ENCODE peak calls at places on chromosomes 11 and 22, in seven cellular contexts. K is stimulated activated CD4-positive, alpha-beta T cell treated with anti-CD3 and anti-CD28 coated beads, Interleukin-1b, Interleukin-23, amount 100 ng/mL, for 48 hours; A is GM12864; R is CD4-positive, alpha-beta T cell; E is MCF 10A; V is AML-193; C is GM12878. J is an unnamed sample.

GRCh38 chr11:20933086-20933485 is 263.7 kb downstream of the NELL1 start:
- DNase-seq in K (no peak), R (no peak), V (no peak), E (no peak), C (no peak), A (no peak), J (no peak)

GRCh38 chr11:59263225-59263894 is 50.6 kb upstream of the MPEG1 start:
- DNase-seq in A (no peak), E (peak; percentile 27), V (no peak), R (peak; percentile 18), C (no peak), K (no peak), J (no peak)

GRCh38 chr11:47060807-47061206 is 115.9 kb downstream of the ARFGAP2 start:
- DNase-seq in K (no peak), C (no peak), A (no peak), V (peak; percentile 42), R (no peak), E (no peak), J (no peak)

GRCh38 chr11:115184901-115185300 is 319.3 kb downstream of the CADM1 start:
- DNase-seq in A (no peak), E (no peak), V (no peak), K (no peak), R (no peak), C (no peak), J (no peak)

GRCh38 chr11:12057299-12057980 is 49.0 kb upstream of the DKK3 start:
- DNase-seq in A (no peak), E (no peak), V (no peak), C (no peak), R (no peak), K (no peak), J (no peak)

GRCh38 chr11:94241896-94242295 is 62.5 kb upstream of the IZUMO1R start:
- DNase-seq in R (no peak), K (no peak), E (no peak), C (no peak), V (no peak), A (no peak), J (no peak)

GRCh38 chr11:84780689-84781293 is 846.4 kb downstream of the DLG2 start:
- DNase-seq in K (no peak), E (peak; percentile 24), C (no peak), V (peak; percentile 8), A (no peak), R (no peak), J (no peak)

GRCh38 chr22:25692965-25693565 is 48.9 kb upstream of the MYO18B start:
- DNase-seq in V (no peak), E (no peak), C (no peak), K (no peak), R (no peak), A (no peak), J (no peak)

GRCh38 chr11:75425422-75425821 is 7.6 kb downstream of the KLHL35 start:
- DNase-seq in R (no peak), V (no peak), E (no peak), K (no peak), C (no peak), A (no peak), J (no peak)

GRCh38 chr11:64661146-64661545 is 61.9 kb downstream of the NRXN2 start:
- DNase-seq in C (no peak), E (no peak), R (no peak), V (no peak), K (no peak), A (no peak), J (no peak)

GRCh38 chr11:114892381-114893197 is 214.3 kb downstream of the NXPE2 start:
- DNase-seq in R (no peak), A (no peak), E (peak; percentile 28), C (no peak), K (no peak), V (peak; percentile 1), J (no peak)

GRCh38 chr22:19103881-19104821 is 18.1 kb downstream of the DGCR2 start:
- DNase-seq in V (no peak), A (no peak), K (no peak), C (no peak), R (no peak), E (no peak), J (no peak)

GRCh38 chr11:102824541-102824940 is 18.9 kb downstream of the MMP3 start:
- DNase-seq in E (peak; percentile 51), V (no peak), C (no peak), R (no peak), A (no peak), K (no peak), J (no peak)

GRCh38 chr11:115715371-115715770 is 211.2 kb upstream of the CADM1 start:
- DNase-seq in R (no peak), E (no peak), K (no peak), V (no peak), C (no peak), A (no peak), J (no peak)

GRCh38 chr11:44224867-44225501 is 85.0 kb downstream of the ALX4 start:
- DNase-seq in C (no peak), K (no peak), R (no peak), V (no peak), E (no peak), A (no peak), J (no peak)

GRCh38 chr22:31680764-31681624 is 19.0 kb upstream of the PISD start:
- DNase-seq in A (no peak), C (no peak), K (no peak), E (peak; percentile 46), V (no peak), R (no peak), J (no peak)

GRCh38 chr11:119405986-119406385 is 17.0 kb downstream of the THY1 start:
- DNase-seq in C (no peak), V (no peak), K (no peak), A (no peak), R (no peak), E (no peak), J (no peak)

GRCh38 chr22:46761017-46761416 is 1.4 kb upstream of the TBC1D22A start:
- DNase-seq in C (no peak), A (no peak), K (no peak), V (no peak), R (no peak), E (no peak), J (no peak)

GRCh38 chr22:46996595-46997310 is 234.3 kb downstream of the TBC1D22A start:
- DNase-seq in E (peak; percentile 8), A (no peak), R (no peak), V (no peak), C (no peak), K (no peak), J (no peak)

GRCh38 chr11:27718346-27718852 is 18.1 kb upstream of the BDNF start:
- DNase-seq in V (no peak), E (peak; percentile 89), A (no peak), R (no peak), K (no peak), C (no peak), J (no peak)

GRCh38 chr11:112748713-112749481 is 212.3 kb upstream of the NCAM1 start:
- DNase-seq in A (no peak), E (no peak), V (no peak), R (no peak), C (no peak), K (no peak), J (no peak)

GRCh38 chr11:76266701-76267100 is 60.4 kb upstream of the WNT11 start:
- DNase-seq in R (no peak), A (no peak), V (no peak), E (no peak), K (no peak), C (no peak), J (no peak)

GRCh38 chr11:12640355-12640754 is 33.9 kb upstream of the TEAD1 start:
- DNase-seq in E (no peak), R (no peak), C (no peak), V (no peak), A (no peak), K (no peak), J (no peak)

GRCh38 chr11:1760351-1761109 is 3.2 kb downstream of the CTSD start:
- DNase-seq in C (no peak), R (no peak), K (no peak), A (no peak), E (no peak), V (peak; percentile 54), J (no peak)

GRCh38 chr11:120352405-120352804 is 16.2 kb downstream of the ARHGEF12 start:
- DNase-seq in E (no peak), V (no peak), C (no peak), K (no peak), R (no peak), A (no peak), J (no peak)

GRCh38 chr11:1817511-1817910 is 17.3 kb upstream of the SYT8 start:
- DNase-seq in E (no peak), C (no peak), A (no peak), K (no peak), R (no peak), V (no peak), J (no peak)

GRCh38 chr11:119650251-119650650 is 78.7 kb downstream of the NECTIN1 start:
- DNase-seq in A (no peak), R (no peak), V (no peak), C (no peak), K (no peak), E (peak; percentile 40), J (no peak)

GRCh38 chr11:130890039-130890745 is 26.1 kb downstream of the SNX19 start:
- DNase-seq in C (no peak), K (no peak), V (no peak), E (no peak), R (no peak), A (no peak), J (no peak)

GRCh38 chr22:35215993-35216392 is 41.3 kb upstream of the HMGXB4 start:
- DNase-seq in C (no peak), V (no peak), K (no peak), A (no peak), R (no peak), E (no peak), J (no peak)

GRCh38 chr11:12715131-12715530 is 40.9 kb downstream of the TEAD1 start:
- DNase-seq in E (no peak), A (no peak), V (no peak), K (no peak), C (no peak), R (no peak), J (no peak)

GRCh38 chr11:128039140-128040021 is 548.0 kb downstream of the ETS1 start:
- DNase-seq in R (peak; percentile 76), V (peak; percentile 98), A (peak; percentile 12), C (no peak), K (peak; percentile 84), E (peak; percentile 94), J (peak; percentile 15)

J was measured in effector CD8-positive, alpha-beta T cell.